ENCODE peak calls at places on chromosomes 7 and 10, in ten cellular contexts. E is mammary epithelial cell, J is neural progenitor cell, M is IMR-90, D is MM.1S, C is colonic mucosa, L is neuronal stem cell, T is fibroblast of lung, Z is Karpas-422, Y is HCT116. I is an unnamed sample.

GRCh38 chr7:28921822-28922221 is 36.3 kb downstream of the TRIL start:
- DNase-seq in E (peak; percentile 44), J (peak; percentile 80), M (peak; percentile 68), D (peak; percentile 60), C (peak; percentile 59), L (peak; percentile 51), T (peak; percentile 61), Z (peak; percentile 80), Y (peak; percentile 67), I (no peak)

GRCh38 chr10:103784723-103785418 is 70.5 kb downstream of the SH3PXD2A start:
- DNase-seq in E (no peak), J (no peak), M (no peak), D (no peak), C (peak; percentile 88), L (no peak), T (no peak), Z (no peak), Y (no peak), I (peak; percentile 45)

GRCh38 chr7:31550432-31550831 is 36.5 kb downstream of the ITPRID1 start:
- DNase-seq in E (no peak), J (no peak), M (no peak), D (no peak), C (no peak), L (no peak), T (no peak), Z (no peak), Y (no peak), I (no peak)

GRCh38 chr10:15103513-15103912 is 6.4 kb downstream of the RPP38 start:
- DNase-seq in E (no peak), J (no peak), M (no peak), D (no peak), C (no peak), L (no peak), T (no peak), Z (no peak), Y (no peak), I (no peak)

GRCh38 chr7:135853499-135853898 is 104.9 kb upstream of the FAM180A start:
- DNase-seq in E (peak; percentile 62), J (no peak), M (no peak), D (no peak), C (no peak), L (no peak), T (peak; percentile 79), Z (no peak), Y (no peak), I (no peak)

GRCh38 chr10:68342909-68343516 is 10.3 kb upstream of the PBLD start:
- DNase-seq in E (no peak), J (no peak), M (no peak), D (no peak), C (no peak), L (no peak), T (no peak), Z (no peak), Y (no peak), I (no peak)

GRCh38 chr7:35991511-35992232 is 161.4 kb upstream of the EEPD1 start:
- DNase-seq in E (no peak), J (no peak), M (peak; percentile 8), D (no peak), C (no peak), L (no peak), T (no peak), Z (no peak), Y (no peak), I (no peak)

GRCh38 chr10:109706157-109706556 is 217.2 kb downstream of the XPNPEP1 start:
- DNase-seq in E (no peak), J (no peak), M (no peak), D (no peak), C (no peak), L (no peak), T (no peak), Z (no peak), Y (no peak), I (no peak)

GRCh38 chr7:157022681-157023588 is 12.5 kb upstream of the MNX1 start:
- DNase-seq in E (no peak), J (peak; percentile 67), M (no peak), D (no peak), C (peak; percentile 33), L (no peak), T (no peak), Z (no peak), Y (no peak), I (peak; percentile 41)

GRCh38 chr10:128416231-128416630 is 290.0 kb upstream of the MKI67 start:
- DNase-seq in E (no peak), J (no peak), M (no peak), D (no peak), C (no peak), L (no peak), T (no peak), Z (no peak), Y (no peak), I (no peak)

GRCh38 chr7:127745445-127745844 is 93.5 kb downstream of the SND1 start:
- DNase-seq in E (peak; percentile 17), J (no peak), M (no peak), D (no peak), C (no peak), L (no peak), T (no peak), Z (no peak), Y (no peak), I (no peak)

GRCh38 chr7:101173752-101174244 is 6.3 kb downstream of the NAT16 start:
- DNase-seq in E (no peak), J (peak; percentile 70), M (no peak), D (peak; percentile 33), C (peak; percentile 63), L (no peak), T (no peak), Z (peak; percentile 73), Y (peak; percentile 80), I (no peak)

GRCh38 chr7:820341-820740 is 11.9 kb upstream of the SUN1 start:
- DNase-seq in E (no peak), J (no peak), M (no peak), D (no peak), C (no peak), L (no peak), T (no peak), Z (no peak), Y (no peak), I (no peak)

GRCh38 chr7:816751-817671 is 15.3 kb upstream of the SUN1 start:
- DNase-seq in E (peak; percentile 54), J (peak; percentile 52), M (no peak), D (peak; percentile 56), C (peak; percentile 57), L (peak; percentile 32), T (peak; percentile 47), Z (peak; percentile 60), Y (no peak), I (peak; percentile 81)

GRCh38 chr7:816300-816750 is 16.0 kb upstream of the SUN1 start:
- DNase-seq in E (peak; percentile 98), J (peak; percentile 100), M (peak; percentile 97), D (peak; percentile 98), C (peak; percentile 98), L (peak; percentile 98), T (peak; percentile 97), Z (peak; percentile 99), Y (peak; percentile 93), I (peak; percentile 100)

GRCh38 chr7:818031-818699 is 14.1 kb upstream of the SUN1 start:
- DNase-seq in E (peak; percentile 57), J (no peak), M (peak; percentile 85), D (peak; percentile 49), C (no peak), L (no peak), T (peak; percentile 75), Z (peak; percentile 63), Y (peak; percentile 36), I (peak; percentile 10)

DNA sequence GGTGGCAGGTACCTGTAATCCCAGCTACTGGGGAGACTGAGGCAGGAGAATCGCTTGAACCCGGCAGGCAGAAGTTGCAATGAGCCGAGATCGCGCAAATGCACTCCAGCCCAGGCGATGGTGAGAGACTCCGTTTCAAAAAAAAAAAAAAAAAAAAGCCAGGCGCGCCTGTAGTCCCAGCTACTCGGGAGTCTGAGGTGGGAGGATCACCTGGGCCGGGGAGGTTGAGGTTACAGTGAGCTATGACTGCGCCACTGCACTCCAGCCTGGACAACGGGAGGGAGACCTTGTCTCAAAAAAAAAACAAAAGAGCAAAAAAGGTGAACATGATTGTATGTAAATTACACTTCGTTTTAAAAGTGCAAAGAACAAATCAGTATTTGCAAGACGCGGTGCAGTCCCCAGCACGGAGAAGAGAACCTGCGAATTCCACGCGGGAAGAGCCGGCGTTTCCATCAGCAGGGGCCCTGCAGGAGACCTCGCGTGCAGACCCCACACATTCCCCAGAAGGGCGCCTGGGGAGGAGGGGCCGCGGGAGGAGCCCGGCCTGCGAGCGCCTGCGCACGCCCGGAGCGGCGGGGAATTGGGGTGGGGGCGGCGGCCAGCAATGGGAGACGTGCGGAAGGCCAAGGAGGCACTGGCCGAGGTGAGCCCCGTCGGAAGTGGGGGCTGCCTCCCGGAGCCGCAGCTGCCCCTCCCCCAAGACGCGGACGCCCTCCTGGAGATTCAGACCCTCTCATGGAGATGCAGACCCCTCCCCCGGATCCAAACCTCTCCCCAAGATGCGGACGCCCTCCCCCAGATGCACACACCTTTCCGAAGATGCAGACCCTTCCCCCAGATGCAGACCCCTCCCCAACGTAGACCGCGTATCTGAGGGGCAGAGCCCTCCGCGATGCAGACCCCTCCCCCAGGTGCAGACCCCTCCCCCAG is 16.7 kb upstream of the SUN1 start:
- DNase-seq in E (no peak), J (peak; percentile 93), M (no peak), D (no peak), C (peak; percentile 48), L (peak; percentile 80), T (peak; percentile 32), Z (peak; percentile 52), Y (no peak), I (peak; percentile 83)
- H3K27ac ChIP-seq in E (no peak overlapping the region), J (no peak overlapping the region), M (peak overlapping the region; percentile 57), D (no peak overlapping the region), C (no peak overlapping the region), L (peak overlapping the region; percentile 86), T (no peak overlapping the region), Z (no peak overlapping the region), Y (peak overlapping the region; percentile 55), I (peak overlapping the region; percentile 22)

GRCh38 chr7:116805100-116805544 is 57.3 kb upstream of the CAPZA2 start:
- DNase-seq in E (no peak), J (no peak), M (peak; percentile 76), D (no peak), C (no peak), L (no peak), T (peak; percentile 50), Z (no peak), Y (no peak), I (no peak)
- H3K9ac ChIP-seq in E (no peak overlapping the region), J (no peak overlapping the region), M (no peak overlapping the region), D (no peak overlapping the region), C (no peak overlapping the region), L (no peak overlapping the region), T (no peak overlapping the region), Z (no peak overlapping the region), Y (peak overlapping the region; percentile 45), I (no peak overlapping the region)

DNA sequence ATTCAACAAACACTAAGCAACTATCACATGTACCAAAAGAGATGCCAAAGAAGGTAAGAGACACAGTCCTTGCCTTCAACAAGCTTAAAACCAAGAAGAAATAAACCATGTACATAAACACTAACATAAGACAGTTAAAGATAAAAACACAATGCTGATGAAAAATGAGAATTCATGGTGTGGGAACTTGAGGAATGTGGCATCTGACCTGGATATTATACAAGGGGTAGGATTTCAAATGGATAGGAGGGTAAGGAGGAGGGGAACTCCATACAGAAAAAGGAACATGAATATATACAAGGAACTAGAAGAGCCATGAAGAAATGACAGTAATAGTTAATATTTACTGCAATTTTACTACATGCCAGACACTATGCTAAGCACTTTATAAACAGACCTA is 11.0 kb downstream of the HIBADH start:
- DNase-seq in E (no peak), J (no peak), M (peak; percentile 49), D (no peak), C (no peak), L (no peak), T (peak; percentile 45), Z (no peak), Y (no peak), I (no peak)
- H3K4me3 ChIP-seq in E (no peak overlapping the region), J (no peak overlapping the region), M (no peak overlapping the region), D (no peak overlapping the region), C (no peak overlapping the region), L (no peak overlapping the region), T (no peak overlapping the region), Z (no peak overlapping the region), Y (no peak overlapping the region), I (no peak overlapping the region)

GRCh38 chr10:124648738-124649137 is 95.4 kb downstream of the FAM53B start:
- DNase-seq in E (peak; percentile 92), J (no peak), M (peak; percentile 95), D (peak; percentile 91), C (peak; percentile 55), L (no peak), T (peak; percentile 87), Z (no peak), Y (no peak), I (peak; percentile 90)
- H3K27ac ChIP-seq in E (peak overlapping the region; percentile 69), J (peak overlapping the region; percentile 67), M (peak overlapping the region; percentile 13), D (peak overlapping the region; percentile 91), C (peak overlapping the region; percentile 71), L (peak overlapping the region; percentile 48), T (peak overlapping the region; percentile 29), Z (no peak overlapping the region), Y (no peak overlapping the region), I (peak overlapping the region; percentile 57)

I was measured in kidney.